ENCODE peak calls at places on chromosomes 2 and 18, in ten cellular contexts. One of them, this sample, is unnamed.

GRCh38 chr18:63074987-63075404 is 244.6 kb downstream of the BCL2 start:
- DNase-seq in NCI-H524: peak; percentile 46
- DNase-seq in fibroblast of mammary gland: peak; percentile 20
- DNase-seq in SK-N-MC: no peak
- DNase-seq in SHP77 treated with DMSO at 0.1 percent for 48 hours: peak; percentile 36
- DNase-seq in AG08396: peak; percentile 82
- DNase-seq in activated CD4-positive, alpha-beta T cell treated with anti-CD3 and anti-CD28 coated beads for 4 hours: peak; percentile 51
- DNase-seq in CD8-positive, alpha-beta memory T cell: peak; percentile 39
- DNase-seq in NCI-H1092 treated with DMSO at 0.1 percent for 48 hours: peak; percentile 72
- DNase-seq in chondrocyte: no peak
- DNase-seq in this sample: no peak

GRCh38 chr2:30334738-30335426 is 103.5 kb downstream of the LBH start:
- DNase-seq in activated CD4-positive, alpha-beta T cell treated with anti-CD3 and anti-CD28 coated beads for 4 hours: no peak
- DNase-seq in NCI-H524: no peak
- DNase-seq in CD8-positive, alpha-beta memory T cell: no peak
- DNase-seq in AG08396: no peak
- DNase-seq in NCI-H1092 treated with DMSO at 0.1 percent for 48 hours: no peak
- DNase-seq in SK-N-MC: no peak
- DNase-seq in SHP77 treated with DMSO at 0.1 percent for 48 hours: no peak
- DNase-seq in fibroblast of mammary gland: no peak
- DNase-seq in chondrocyte: no peak
- DNase-seq in this sample: no peak

GRCh38 chr18:80253871-80254492 is 6.7 kb upstream of the PARD6G start:
- DNase-seq in SK-N-MC: no peak
- DNase-seq in CD8-positive, alpha-beta memory T cell: no peak
- DNase-seq in chondrocyte: no peak
- DNase-seq in activated CD4-positive, alpha-beta T cell treated with anti-CD3 and anti-CD28 coated beads for 4 hours: no peak
- DNase-seq in SHP77 treated with DMSO at 0.1 percent for 48 hours: no peak
- DNase-seq in AG08396: no peak
- DNase-seq in NCI-H524: no peak
- DNase-seq in fibroblast of mammary gland: peak; percentile 12
- DNase-seq in NCI-H1092 treated with DMSO at 0.1 percent for 48 hours: no peak
- DNase-seq in this sample: no peak

GRCh38 chr2:25566694-25567093 is 106.7 kb downstream of the DTNB start:
- DNase-seq in NCI-H524: no peak
- DNase-seq in SK-N-MC: no peak
- DNase-seq in NCI-H1092 treated with DMSO at 0.1 percent for 48 hours: no peak
- DNase-seq in activated CD4-positive, alpha-beta T cell treated with anti-CD3 and anti-CD28 coated beads for 4 hours: no peak
- DNase-seq in chondrocyte: no peak
- DNase-seq in fibroblast of mammary gland: peak; percentile 40
- DNase-seq in CD8-positive, alpha-beta memory T cell: no peak
- DNase-seq in SHP77 treated with DMSO at 0.1 percent for 48 hours: no peak
- DNase-seq in AG08396: no peak
- DNase-seq in this sample: no peak

GRCh38 chr18:28189400-28190239 is 12.7 kb upstream of the CDH2 start:
- DNase-seq in CD8-positive, alpha-beta memory T cell: no peak
- DNase-seq in NCI-H1092 treated with DMSO at 0.1 percent for 48 hours: no peak
- DNase-seq in fibroblast of mammary gland: peak; percentile 85
- DNase-seq in SK-N-MC: peak; percentile 1
- DNase-seq in activated CD4-positive, alpha-beta T cell treated with anti-CD3 and anti-CD28 coated beads for 4 hours: no peak
- DNase-seq in chondrocyte: no peak
- DNase-seq in AG08396: peak; percentile 52
- DNase-seq in NCI-H524: no peak
- DNase-seq in SHP77 treated with DMSO at 0.1 percent for 48 hours: no peak
- DNase-seq in this sample: no peak

GRCh38 chr2:86066007-86066578 is 39.6 kb downstream of the POLR1A start:
- DNase-seq in SHP77 treated with DMSO at 0.1 percent for 48 hours: no peak
- DNase-seq in activated CD4-positive, alpha-beta T cell treated with anti-CD3 and anti-CD28 coated beads for 4 hours: no peak
- DNase-seq in CD8-positive, alpha-beta memory T cell: no peak
- DNase-seq in fibroblast of mammary gland: no peak
- DNase-seq in SK-N-MC: no peak
- DNase-seq in chondrocyte: no peak
- DNase-seq in NCI-H524: no peak
- DNase-seq in AG08396: no peak
- DNase-seq in NCI-H1092 treated with DMSO at 0.1 percent for 48 hours: no peak
- DNase-seq in this sample: no peak

GRCh38 chr2:121897335-121897970 is 142.0 kb downstream of the TSN start:
- DNase-seq in NCI-H524: peak; percentile 28
- DNase-seq in chondrocyte: no peak
- DNase-seq in fibroblast of mammary gland: peak; percentile 55
- DNase-seq in SHP77 treated with DMSO at 0.1 percent for 48 hours: no peak
- DNase-seq in activated CD4-positive, alpha-beta T cell treated with anti-CD3 and anti-CD28 coated beads for 4 hours: no peak
- DNase-seq in CD8-positive, alpha-beta memory T cell: no peak
- DNase-seq in SK-N-MC: peak; percentile 34
- DNase-seq in AG08396: peak; percentile 61
- DNase-seq in NCI-H1092 treated with DMSO at 0.1 percent for 48 hours: peak; percentile 16
- DNase-seq in this sample: no peak

GRCh38 chr2:38187416-38188127 is 111.6 kb upstream of the CYP1B1 start:
- DNase-seq in SHP77 treated with DMSO at 0.1 percent for 48 hours: no peak
- DNase-seq in AG08396: peak; percentile 52
- DNase-seq in fibroblast of mammary gland: peak; percentile 99
- DNase-seq in NCI-H524: no peak
- DNase-seq in CD8-positive, alpha-beta memory T cell: no peak
- DNase-seq in activated CD4-positive, alpha-beta T cell treated with anti-CD3 and anti-CD28 coated beads for 4 hours: no peak
- DNase-seq in chondrocyte: no peak
- DNase-seq in SK-N-MC: no peak
- DNase-seq in NCI-H1092 treated with DMSO at 0.1 percent for 48 hours: peak; percentile 1
- DNase-seq in this sample: no peak

GRCh38 chr2:74181739-74182138 is 3.1 kb upstream of the MOB1A start:
- DNase-seq in SHP77 treated with DMSO at 0.1 percent for 48 hours: peak; percentile 6
- DNase-seq in activated CD4-positive, alpha-beta T cell treated with anti-CD3 and anti-CD28 coated beads for 4 hours: no peak
- DNase-seq in NCI-H1092 treated with DMSO at 0.1 percent for 48 hours: no peak
- DNase-seq in NCI-H524: peak; percentile 90
- DNase-seq in chondrocyte: no peak
- DNase-seq in CD8-positive, alpha-beta memory T cell: no peak
- DNase-seq in SK-N-MC: no peak
- DNase-seq in fibroblast of mammary gland: no peak
- DNase-seq in AG08396: no peak
- DNase-seq in this sample: no peak

GRCh38 chr18:66136039-66136438 is 385.2 kb downstream of the CDH7 start:
- DNase-seq in CD8-positive, alpha-beta memory T cell: no peak
- DNase-seq in chondrocyte: no peak
- DNase-seq in fibroblast of mammary gland: no peak
- DNase-seq in SK-N-MC: no peak
- DNase-seq in AG08396: no peak
- DNase-seq in NCI-H1092 treated with DMSO at 0.1 percent for 48 hours: no peak
- DNase-seq in activated CD4-positive, alpha-beta T cell treated with anti-CD3 and anti-CD28 coated beads for 4 hours: no peak
- DNase-seq in SHP77 treated with DMSO at 0.1 percent for 48 hours: no peak
- DNase-seq in NCI-H524: no peak
- DNase-seq in this sample: no peak